ENCODE peak calls at places on chromosomes 5 and 9, in four cellular contexts. One of them, this sample, is unnamed.
A peak's percentile ranks its signal among the peaks of the same experiment; 100 is the strongest.

GRCh38 chr9:87054999-87055686 is 107.8 kb upstream of the GAS1 start:
- DNase-seq in Peyer's patch: no peak
- DNase-seq in stomach: no peak
- DNase-seq in adrenal gland: no peak
- DNase-seq in this sample: no peak

GRCh38 chr9:86413966-86414880 is 60.0 kb upstream of the TUT7 start:
- DNase-seq in Peyer's patch: no peak
- DNase-seq in stomach: no peak
- DNase-seq in adrenal gland: no peak
- DNase-seq in this sample: no peak

GRCh38 chr5:154444559-154445421 is 1.0 kb upstream of the SAP30L start:
- DNase-seq in Peyer's patch: peak; percentile 49
- DNase-seq in stomach: no peak
- DNase-seq in adrenal gland: no peak
- DNase-seq in this sample: peak; percentile 14

GRCh38 chr5:141822134-141822533 is 56.1 kb downstream of the PCDH1 start:
- DNase-seq in Peyer's patch: no peak
- DNase-seq in stomach: no peak
- DNase-seq in adrenal gland: peak; percentile 49
- DNase-seq in this sample: no peak

GRCh38 chr5:128546658-128547281 is 8.7 kb upstream of the FBN2 start:
- DNase-seq in Peyer's patch: no peak
- DNase-seq in stomach: no peak
- DNase-seq in adrenal gland: no peak
- DNase-seq in this sample: no peak

GRCh38 chr9:77827104-77827784 is 179.1 kb upstream of the GNA14 start:
- DNase-seq in Peyer's patch: no peak
- DNase-seq in stomach: no peak
- DNase-seq in adrenal gland: no peak
- DNase-seq in this sample: no peak

GRCh38 chr5:107381189-107381856 is 289.4 kb downstream of the EFNA5 start:
- DNase-seq in Peyer's patch: no peak
- DNase-seq in stomach: no peak
- DNase-seq in adrenal gland: no peak
- DNase-seq in this sample: no peak

GRCh38 chr5:80238078-80238477 is 17.8 kb downstream of the SERINC5 start:
- DNase-seq in Peyer's patch: no peak
- DNase-seq in stomach: no peak
- DNase-seq in adrenal gland: no peak
- DNase-seq in this sample: peak; percentile 32

DNA sequence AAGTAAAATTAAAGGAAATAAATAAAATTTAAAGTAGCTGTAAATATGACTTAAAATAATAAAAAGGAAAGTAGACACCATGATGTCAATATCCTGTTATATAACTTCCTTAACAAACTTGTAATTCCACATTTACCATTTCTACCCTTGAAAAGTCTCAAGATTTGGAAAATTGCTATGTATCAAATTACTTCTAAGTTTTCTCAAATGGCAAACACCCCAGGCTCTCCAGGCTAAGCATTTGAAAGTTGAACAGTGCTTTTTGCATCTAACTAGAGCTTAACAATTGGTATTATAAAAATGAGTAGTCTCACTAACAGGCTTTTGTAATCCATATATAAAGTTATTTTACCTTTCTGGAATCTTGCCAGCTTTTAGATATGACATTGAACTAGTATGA is 41.5 kb upstream of the MACIR start:
- DNase-seq in Peyer's patch: no peak
- DNase-seq in stomach: no peak
- DNase-seq in adrenal gland: no peak
- DNase-seq in this sample: no peak
- H3K27ac ChIP-seq in Peyer's patch: no peak overlapping the region
- H3K27ac ChIP-seq in stomach: no peak overlapping the region
- H3K27ac ChIP-seq in adrenal gland: no peak overlapping the region
- H3K27ac ChIP-seq in this sample: no peak overlapping the region

GRCh38 chr9:124532897-124533296 is 25.7 kb upstream of the NR5A1 start:
- DNase-seq in Peyer's patch: no peak
- DNase-seq in stomach: no peak
- DNase-seq in adrenal gland: no peak
- DNase-seq in this sample: no peak
- H3K36me3 ChIP-seq in Peyer's patch: peaks cover 16% of the 10 kb centered on the region
- H3K36me3 ChIP-seq in stomach: no peaks in the 10 kb centered on the region
- H3K36me3 ChIP-seq in adrenal gland: no peaks in the 10 kb centered on the region
- H3K36me3 ChIP-seq in this sample: peaks cover 3% of the 10 kb centered on the region

DNA sequence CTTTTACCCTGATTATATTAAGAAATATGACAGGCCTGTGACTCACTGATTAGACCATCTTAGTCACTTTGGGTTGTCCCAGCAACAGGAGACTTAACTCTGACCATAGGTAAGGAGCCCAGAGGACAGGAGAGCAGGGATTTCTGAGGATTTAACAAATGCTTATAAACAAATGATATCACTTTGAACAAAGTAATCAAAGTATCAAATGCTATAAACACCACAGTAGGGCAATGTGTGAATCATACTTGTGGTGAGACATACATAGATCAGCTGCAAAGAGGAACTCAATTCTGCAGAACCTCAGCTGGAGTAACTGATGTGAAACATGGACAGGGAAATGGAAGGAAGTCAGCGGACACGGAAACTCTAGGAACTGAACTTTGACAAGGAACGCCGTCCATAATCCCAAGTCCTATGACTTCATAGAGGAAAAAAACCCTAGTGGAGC is 190.6 kb upstream of the MSX2 start:
- DNase-seq in Peyer's patch: peak; percentile 49
- DNase-seq in stomach: no peak
- DNase-seq in adrenal gland: no peak
- DNase-seq in this sample: no peak
- H3K27ac ChIP-seq in Peyer's patch: peak overlapping the region; percentile 46
- H3K27ac ChIP-seq in stomach: no peak overlapping the region
- H3K27ac ChIP-seq in adrenal gland: peak overlapping the region; percentile 66
- H3K27ac ChIP-seq in this sample: no peak overlapping the region

GRCh38 chr5:14713476-14714384 is 49.2 kb downstream of the OTULIN start:
- DNase-seq in Peyer's patch: no peak
- DNase-seq in stomach: no peak
- DNase-seq in adrenal gland: no peak
- DNase-seq in this sample: no peak

GRCh38 chr5:14718778-14719177 is 54.3 kb downstream of the OTULIN start:
- DNase-seq in Peyer's patch: no peak
- DNase-seq in stomach: no peak
- DNase-seq in adrenal gland: no peak
- DNase-seq in this sample: no peak

GRCh38 chr5:14715481-14715880 is 51.0 kb downstream of the OTULIN start:
- DNase-seq in Peyer's patch: no peak
- DNase-seq in stomach: no peak
- DNase-seq in adrenal gland: no peak
- DNase-seq in this sample: no peak

GRCh38 chr5:14714706-14715105 is 50.2 kb downstream of the OTULIN start:
- DNase-seq in Peyer's patch: no peak
- DNase-seq in stomach: no peak
- DNase-seq in adrenal gland: no peak
- DNase-seq in this sample: no peak

DNA sequence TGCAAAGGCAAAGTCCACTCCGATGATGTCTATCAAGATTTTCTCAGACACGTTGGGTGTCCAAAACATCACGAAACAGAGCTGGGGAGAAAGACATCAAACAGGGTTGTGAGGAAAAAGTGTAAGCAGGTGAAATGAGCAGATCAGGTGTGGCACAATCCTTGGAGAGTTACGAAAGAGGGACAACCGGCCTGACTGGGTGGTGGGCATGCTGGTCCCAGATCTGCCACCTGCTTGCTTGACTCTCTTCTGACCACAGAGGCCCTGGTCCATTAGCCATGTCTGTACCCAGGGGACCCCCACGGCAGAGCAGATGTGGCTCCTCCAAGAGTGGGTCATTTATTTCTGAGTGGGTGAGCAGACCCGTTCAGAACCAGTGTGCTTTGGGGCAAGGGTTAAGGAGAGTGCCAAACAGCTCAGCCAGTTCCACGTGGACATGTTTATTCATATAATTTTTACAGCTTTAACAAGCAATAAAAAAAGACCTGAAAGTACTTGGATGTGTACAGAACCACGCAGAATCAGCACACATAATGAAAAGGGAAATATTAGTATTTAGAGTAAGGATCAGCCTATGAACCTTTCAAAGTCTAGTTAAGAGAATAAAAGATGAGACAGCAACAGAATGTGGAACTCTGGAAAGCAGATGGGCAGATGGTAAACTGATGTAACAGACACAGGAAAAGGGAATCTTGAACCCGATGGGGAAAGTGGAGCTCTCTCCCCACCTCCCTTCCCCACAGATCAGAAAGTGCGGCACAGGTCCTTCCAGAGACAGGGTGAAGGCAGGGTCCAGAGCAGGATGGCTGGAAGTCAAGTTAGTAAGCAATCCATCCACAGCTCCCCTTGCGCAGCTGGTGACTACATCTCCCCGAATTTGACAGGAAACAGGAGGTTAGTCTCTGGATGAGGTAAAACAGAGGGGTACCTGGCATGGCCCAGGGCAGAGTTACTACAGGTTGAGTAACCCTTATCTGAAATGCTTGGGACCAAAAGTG is 52.5 kb downstream of the OTULIN start:
- DNase-seq in Peyer's patch: no peak
- DNase-seq in stomach: no peak
- DNase-seq in adrenal gland: no peak
- DNase-seq in this sample: no peak
- H3K36me3 ChIP-seq in Peyer's patch: peaks cover 45% of the 10 kb centered on the region
- H3K36me3 ChIP-seq in stomach: peaks cover 58% of the 10 kb centered on the region
- H3K36me3 ChIP-seq in adrenal gland: no peaks in the 10 kb centered on the region
- H3K36me3 ChIP-seq in this sample: peaks cover 6% of the 10 kb centered on the region

GRCh38 chr9:70045452-70045851 is 1.8 kb downstream of the MAMDC2 start:
- DNase-seq in Peyer's patch: no peak
- DNase-seq in stomach: no peak
- DNase-seq in adrenal gland: no peak
- DNase-seq in this sample: no peak

GRCh38 chr9:70049236-70049635 is 5.6 kb downstream of the MAMDC2 start:
- DNase-seq in Peyer's patch: peak; percentile 64
- DNase-seq in stomach: peak; percentile 40
- DNase-seq in adrenal gland: peak; percentile 66
- DNase-seq in this sample: peak; percentile 30

GRCh38 chr9:70044450-70045307 is 1.0 kb downstream of the MAMDC2 start:
- DNase-seq in Peyer's patch: no peak
- DNase-seq in stomach: peak; percentile 31
- DNase-seq in adrenal gland: peak; percentile 35
- DNase-seq in this sample: peak; percentile 35

GRCh38 chr9:70043689-70044449 is at the start of gene MAMDC2:
- DNase-seq in Peyer's patch: peak; percentile 53
- DNase-seq in stomach: peak; percentile 27
- DNase-seq in adrenal gland: peak; percentile 46
- DNase-seq in this sample: peak; percentile 61

GRCh38 chr9:70046274-70047070 is 2.8 kb downstream of the MAMDC2 start:
- DNase-seq in Peyer's patch: no peak
- DNase-seq in stomach: no peak
- DNase-seq in adrenal gland: no peak
- DNase-seq in this sample: peak; percentile 17
- H3K27ac ChIP-seq in Peyer's patch: peak overlapping the region; percentile 80
- H3K27ac ChIP-seq in stomach: peak overlapping the region; percentile 49
- H3K27ac ChIP-seq in adrenal gland: peak overlapping the region; percentile 13
- H3K27ac ChIP-seq in this sample: no peak overlapping the region

DNA sequence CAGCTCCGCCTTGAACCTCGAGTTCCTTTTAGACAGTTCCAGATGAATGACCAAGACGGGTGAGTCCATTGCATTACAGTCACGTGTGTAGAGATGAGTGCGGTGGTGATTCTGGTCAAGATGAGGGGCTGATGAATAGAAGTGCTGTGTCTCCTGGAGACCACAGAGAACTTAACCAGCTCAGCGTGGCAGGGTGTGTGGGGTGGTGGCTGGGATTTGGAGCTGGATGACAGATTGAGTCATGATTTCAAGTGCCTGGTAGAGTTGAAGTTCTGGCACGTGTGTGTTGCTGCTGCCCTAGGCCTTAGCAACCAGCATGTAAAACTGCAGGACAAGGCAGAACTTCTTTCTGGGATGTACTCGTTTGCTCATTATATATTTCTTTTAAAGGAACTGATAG is 53.3 kb downstream of the PRRC2B start:
- DNase-seq in Peyer's patch: peak; percentile 15
- DNase-seq in stomach: no peak
- DNase-seq in adrenal gland: no peak
- DNase-seq in this sample: no peak
- H3K36me3 ChIP-seq in Peyer's patch: peaks cover 92% of the 10 kb centered on the region
- H3K36me3 ChIP-seq in stomach: peaks cover 99% of the 10 kb centered on the region
- H3K36me3 ChIP-seq in adrenal gland: no peaks in the 10 kb centered on the region
- H3K36me3 ChIP-seq in this sample: peaks cover 14% of the 10 kb centered on the region